ENCODE peak calls at places on chromosomes 6 and 20, in seven cellular contexts. L, D, R, E, U, W and G are unnamed samples.

GRCh38 chr20:59485576-59486250 is 118.6 kb upstream of the PHACTR3 start:
- DNase-seq in L (no peak), D (no peak), R (no peak), E (no peak), U (no peak), W (no peak), G (no peak)

GRCh38 chr20:33900515-33901131 is 89.5 kb downstream of the CHMP4B start:
- DNase-seq in L (no peak), D (no peak), R (no peak), E (no peak), U (no peak), W (no peak), G (no peak)

GRCh38 chr6:52049252-52050050 is 38.0 kb downstream of the PKHD1 start:
- DNase-seq in L (peak), D (peak), R (peak), E (no peak), U (no peak), W (peak), G (no peak)

GRCh38 chr6:75230484-75231325 is 12.9 kb downstream of the COX7A2 start:
- DNase-seq in L (peak), D (peak), R (no peak), E (no peak), U (no peak), W (peak), G (no peak)

GRCh38 chr20:8414611-8415274 is 282.7 kb downstream of the PLCB1 start:
- DNase-seq in L (no peak), D (no peak), R (peak), E (no peak), U (no peak), W (peak), G (no peak)

GRCh38 chr20:4102381-4102780 is 87.0 kb upstream of the RNF24 start:
- DNase-seq in L (no peak), D (no peak), R (no peak), E (no peak), U (no peak), W (no peak), G (no peak)

GRCh38 chr20:36644713-36645109 is 1.3 kb downstream of the SLA2 start:
- DNase-seq in L (no peak), D (no peak), R (no peak), E (no peak), U (no peak), W (no peak), G (no peak)

GRCh38 chr6:56144538-56145324 is 102.6 kb downstream of the COL21A1 start:
- DNase-seq in L (no peak), D (no peak), R (no peak), E (no peak), U (no peak), W (no peak), G (no peak)

GRCh38 chr6:6633898-6634734 is 45.6 kb downstream of the LY86 start:
- DNase-seq in L (no peak), D (no peak), R (no peak), E (no peak), U (no peak), W (no peak), G (no peak)

GRCh38 chr20:20796766-20797415 is 84.4 kb upstream of the RALGAPA2 start:
- DNase-seq in L (no peak), D (no peak), R (no peak), E (no peak), U (no peak), W (no peak), G (no peak)

GRCh38 chr6:9140181-9140580 is 704.8 kb upstream of the SLC35B3 start:
- DNase-seq in L (no peak), D (no peak), R (no peak), E (no peak), U (no peak), W (no peak), G (no peak)

GRCh38 chr20:50611128-50611810 is 80.1 kb downstream of the RIPOR3 start:
- DNase-seq in L (no peak), D (no peak), R (no peak), E (no peak), U (no peak), W (no peak), G (no peak)

GRCh38 chr20:23419995-23420901 is 1.0 kb downstream of the NAPB start:
- DNase-seq in L (peak), D (peak), R (no peak), E (no peak), U (peak), W (peak), G (peak)

GRCh38 chr20:4829494-4830211 is 107.9 kb downstream of the PRND start:
- DNase-seq in L (no peak), D (no peak), R (no peak), E (no peak), U (no peak), W (no peak), G (no peak)

GRCh38 chr6:2916354-2916925 is 13.3 kb upstream of the SERPINB9 start:
- DNase-seq in L (no peak), D (no peak), R (no peak), E (no peak), U (no peak), W (no peak), G (no peak)

DNA sequence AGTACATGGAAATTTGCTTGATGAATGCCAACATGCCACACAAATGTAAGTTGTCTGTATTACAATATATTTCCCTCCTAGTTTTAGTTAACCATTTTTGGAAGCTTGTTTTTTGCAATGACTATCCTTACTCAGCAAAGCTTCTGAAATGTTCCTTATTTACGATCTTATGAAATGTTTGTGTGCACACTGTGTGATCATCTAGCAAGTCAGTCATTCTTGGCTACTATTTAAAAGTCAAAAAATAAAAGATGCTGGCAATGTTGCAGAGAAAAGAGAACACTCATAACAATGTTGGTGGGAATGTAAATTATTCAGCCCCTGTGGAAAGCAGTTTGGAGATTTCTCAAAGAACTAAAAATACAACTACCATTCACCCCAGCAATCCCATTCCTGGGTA is 33.8 kb downstream of the SUMO4 start:
- DNase-seq in L (no peak), D (no peak), R (no peak), E (no peak), U (no peak), W (no peak), G (no peak)
- TF ChIP-seq POLR2AphosphoS5 in L (no peak), D (no peak), R (no peak), E (no peak), U (no peak), W (no peak), G (no peak)

GRCh38 chr6:169252805-169253189 is 849 bp downstream of the THBS2 start:
- DNase-seq in L (no peak), D (no peak), R (no peak), E (no peak), U (no peak), W (no peak), G (no peak)

GRCh38 chr6:169254456-169255316 is 1.0 kb upstream of the THBS2 start:
- DNase-seq in L (no peak), D (no peak), R (no peak), E (no peak), U (no peak), W (no peak), G (no peak)

GRCh38 chr6:169251822-169252804 is 1.5 kb downstream of the THBS2 start:
- DNase-seq in L (no peak), D (no peak), R (no peak), E (no peak), U (no peak), W (no peak), G (no peak)

GRCh38 chr6:169253745-169254238 is at the start of gene THBS2:
- DNase-seq in L (no peak), D (no peak), R (no peak), E (no peak), U (no peak), W (no peak), G (no peak)

GRCh38 chr6:169253341-169253740 is 305 bp downstream of the THBS2 start:
- DNase-seq in L (no peak), D (no peak), R (no peak), E (no peak), U (no peak), W (no peak), G (no peak)
- TF ChIP-seq TAF1 in L (no peak), D (no peak), R (no peak), E (no peak), U (no peak), W (no peak), G (no peak)

GRCh38 chr6:139134817-139135577 is at the start of gene HECA:
- DNase-seq in L (peak), D (peak), R (no peak), E (peak), U (peak), W (peak), G (peak)

GRCh38 chr6:139133272-139133671 is 1.6 kb upstream of the HECA start:
- DNase-seq in L (peak), D (no peak), R (no peak), E (no peak), U (no peak), W (peak), G (no peak)

GRCh38 chr6:139133733-139134360 is 1.0 kb upstream of the HECA start:
- DNase-seq in L (no peak), D (no peak), R (no peak), E (no peak), U (no peak), W (no peak), G (no peak)

GRCh38 chr6:139135578-139136545 is 982 bp downstream of the HECA start:
- DNase-seq in L (peak), D (peak), R (no peak), E (no peak), U (peak), W (no peak), G (peak)

GRCh38 chr6:139137716-139138115 is 2.8 kb downstream of the HECA start:
- DNase-seq in L (no peak), D (no peak), R (no peak), E (no peak), U (no peak), W (no peak), G (no peak)
- TF ChIP-seq POLR2AphosphoS5 in L (no peak), D (no peak), R (no peak), E (no peak), U (no peak), W (no peak), G (no peak)

GRCh38 chr20:15030826-15031225 is 693.4 kb upstream of the FLRT3 start:
- DNase-seq in L (no peak), D (no peak), R (no peak), E (no peak), U (no peak), W (no peak), G (no peak)

GRCh38 chr20:15032352-15032622 is 694.9 kb upstream of the FLRT3 start:
- DNase-seq in L (no peak), D (no peak), R (no peak), E (no peak), U (no peak), W (no peak), G (no peak)

GRCh38 chr20:15033269-15033668 is 695.9 kb upstream of the FLRT3 start:
- DNase-seq in L (no peak), D (no peak), R (no peak), E (no peak), U (no peak), W (no peak), G (no peak)

GRCh38 chr20:15036938-15037337 is 699.5 kb upstream of the FLRT3 start:
- DNase-seq in L (no peak), D (no peak), R (no peak), E (no peak), U (no peak), W (no peak), G (no peak)

DNA sequence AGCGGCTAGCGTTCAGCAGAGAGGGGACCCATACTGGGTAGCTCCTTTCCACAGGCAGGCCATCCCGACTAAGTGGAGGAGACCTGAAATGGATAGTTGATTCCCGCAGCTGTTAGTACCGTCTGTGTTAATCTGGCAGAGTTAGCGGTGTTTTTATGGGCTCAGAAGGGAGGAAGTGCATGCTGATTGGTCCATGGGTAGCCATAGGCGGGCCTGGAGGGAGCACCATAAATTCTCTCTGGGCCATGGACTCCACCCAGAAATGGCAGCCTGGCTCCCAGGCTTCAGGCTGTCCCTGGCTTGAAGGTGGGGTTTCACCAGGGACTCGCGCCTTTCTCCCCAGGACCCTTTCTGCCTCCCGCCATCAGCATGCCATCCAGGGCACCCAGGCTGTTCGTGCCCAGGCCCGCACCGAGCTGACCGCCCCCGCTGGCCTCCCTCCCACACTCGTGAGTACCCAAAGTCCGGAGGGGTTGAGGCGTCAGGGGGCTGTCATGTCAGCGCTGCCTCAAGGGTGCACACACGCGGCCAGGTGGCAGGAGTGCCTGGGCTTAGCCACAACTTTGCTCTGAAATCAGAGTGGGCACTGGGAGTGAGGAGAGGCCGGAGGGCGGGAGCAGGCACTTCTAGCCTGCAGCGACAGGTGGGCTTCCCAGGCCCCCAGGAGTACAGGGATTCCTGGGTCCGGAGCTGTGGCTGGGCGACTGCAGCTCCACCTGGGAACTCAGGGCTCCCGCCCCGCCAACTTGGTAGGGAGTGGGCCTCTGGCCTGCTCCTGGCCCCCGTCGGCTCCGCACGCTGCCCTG is 694.3 kb upstream of the FLRT3 start:
- DNase-seq in L (no peak), D (no peak), R (no peak), E (no peak), U (no peak), W (no peak), G (no peak)
- TF ChIP-seq TAF1 in L (no peak), D (no peak), R (no peak), E (no peak), U (no peak), W (no peak), G (no peak)